ENCODE peak calls at places on chromosome 16, in nine cellular contexts. G is BE2C; C is cardiac muscle cell; Y is CD4-positive, alpha-beta T cell; O is fibroblast of lung; Z is astrocyte; Q is AG04450; E is neuronal stem cell; A is neural progenitor cell. I is an unnamed sample. For H3K9me3, the result is how much of the 10 kb centered on the place peaks cover.

GRCh38 chr16:518858-519257 is 8.7 kb upstream of the CAPN15 start:
- DNase-seq in G (no peak), C (no peak), Y (no peak), O (no peak), Z (no peak), Q (no peak), E (no peak), A (no peak), I (no peak)

GRCh38 chr16:88922114-88922825 is 54.7 kb downstream of the CBFA2T3 start:
- DNase-seq in G (peak), C (peak), Y (no peak), O (peak), Z (peak), Q (peak), E (no peak), A (peak), I (peak)

GRCh38 chr16:62665269-62665668 is 629.0 kb upstream of the CDH8 start:
- DNase-seq in G (no peak), C (no peak), Y (no peak), O (no peak), Z (no peak), Q (no peak), E (peak), A (peak), I (no peak)

GRCh38 chr16:53982631-53983042 is 278.7 kb downstream of the FTO start:
- DNase-seq in G (no peak), C (no peak), Y (no peak), O (no peak), Z (no peak), Q (no peak), E (no peak), A (no peak), I (no peak)

GRCh38 chr16:138049-138417 is 440 bp downstream of the NPRL3 start:
- DNase-seq in G (peak), C (peak), Y (peak), O (peak), Z (no peak), Q (no peak), E (peak), A (peak), I (peak)

GRCh38 chr16:70754371-70754770 is 46.6 kb downstream of the VAC14 start:
- DNase-seq in G (no peak), C (no peak), Y (no peak), O (no peak), Z (no peak), Q (no peak), E (no peak), A (no peak), I (peak)

GRCh38 chr16:51524555-51525373 is 373.7 kb upstream of the SALL1 start:
- DNase-seq in G (no peak), C (peak), Y (no peak), O (peak), Z (peak), Q (no peak), E (no peak), A (no peak), I (no peak)

GRCh38 chr16:46947900-46948547 is 25.4 kb downstream of the DNAJA2 start:
- DNase-seq in G (peak), C (peak), Y (no peak), O (peak), Z (peak), Q (no peak), E (peak), A (peak), I (no peak)

GRCh38 chr16:48300391-48300856 is 53.1 kb upstream of the ABCC11 start:
- DNase-seq in G (no peak), C (peak), Y (no peak), O (peak), Z (peak), Q (peak), E (no peak), A (no peak), I (no peak)

GRCh38 chr16:67800252-67801046 is 5.9 kb downstream of the RANBP10 start:
- DNase-seq in G (peak), C (no peak), Y (no peak), O (no peak), Z (no peak), Q (no peak), E (no peak), A (no peak), I (no peak)

GRCh38 chr16:19524356-19524865 is 669 bp downstream of the CCP110 start:
- DNase-seq in G (no peak), C (no peak), Y (no peak), O (no peak), Z (no peak), Q (no peak), E (peak), A (no peak), I (no peak)

GRCh38 chr16:69818811-69819587 is 56.9 kb downstream of the WWP2 start:
- DNase-seq in G (no peak), C (no peak), Y (no peak), O (no peak), Z (no peak), Q (no peak), E (no peak), A (peak), I (no peak)

GRCh38 chr16:16048904-16049582 is 99.6 kb downstream of the ABCC1 start:
- DNase-seq in G (peak), C (no peak), Y (no peak), O (no peak), Z (no peak), Q (no peak), E (no peak), A (no peak), I (no peak)

GRCh38 chr16:83206426-83206825 is 579.7 kb downstream of the CDH13 start:
- DNase-seq in G (no peak), C (peak), Y (no peak), O (peak), Z (peak), Q (no peak), E (no peak), A (no peak), I (no peak)

GRCh38 chr16:68229431-68230175 is 6.3 kb downstream of the ESRP2 start:
- DNase-seq in G (peak), C (peak), Y (peak), O (peak), Z (peak), Q (peak), E (no peak), A (peak), I (no peak)

GRCh38 chr16:85733155-85733838 is 17.6 kb downstream of the C16orf74 start:
- DNase-seq in G (no peak), C (peak), Y (no peak), O (no peak), Z (no peak), Q (no peak), E (no peak), A (no peak), I (no peak)

GRCh38 chr16:31853300-31853699 is 20.3 kb upstream of the ZNF267 start:
- DNase-seq in G (no peak), C (no peak), Y (no peak), O (no peak), Z (no peak), Q (no peak), E (no peak), A (no peak), I (no peak)

GRCh38 chr16:21957687-21958346 is 4.7 kb downstream of the UQCRC2 start:
- DNase-seq in G (no peak), C (no peak), Y (no peak), O (no peak), Z (no peak), Q (no peak), E (no peak), A (no peak), I (no peak)

GRCh38 chr16:23215435-23215834 is 32.9 kb downstream of the SCNN1G start:
- DNase-seq in G (no peak), C (no peak), Y (no peak), O (no peak), Z (no peak), Q (no peak), E (no peak), A (no peak), I (no peak)

GRCh38 chr16:80500116-80500859 is 40.5 kb upstream of the DYNLRB2 start:
- DNase-seq in G (no peak), C (no peak), Y (no peak), O (no peak), Z (no peak), Q (no peak), E (no peak), A (no peak), I (no peak)

GRCh38 chr16:67349172-67349571 is 22.6 kb downstream of the LRRC36 start:
- DNase-seq in G (no peak), C (peak), Y (no peak), O (peak), Z (peak), Q (no peak), E (no peak), A (no peak), I (no peak)

GRCh38 chr16:28878083-28878926 is at the start of gene ATP2A1:
- DNase-seq in G (no peak), C (no peak), Y (no peak), O (no peak), Z (no peak), Q (no peak), E (no peak), A (no peak), I (no peak)

GRCh38 chr16:80994451-80994850 is 12.2 kb downstream of the CMC2 start:
- DNase-seq in G (no peak), C (peak), Y (no peak), O (peak), Z (peak), Q (no peak), E (no peak), A (no peak), I (no peak)

GRCh38 chr16:77322757-77323156 is 112.1 kb downstream of the ADAMTS18 start:
- DNase-seq in G (no peak), C (no peak), Y (no peak), O (no peak), Z (no peak), Q (no peak), E (no peak), A (no peak), I (no peak)

GRCh38 chr16:54932737-54933254 is 2.1 kb downstream of the IRX5 start:
- DNase-seq in G (no peak), C (no peak), Y (no peak), O (peak), Z (no peak), Q (no peak), E (peak), A (peak), I (peak)

GRCh38 chr16:82671743-82672142 is 45.0 kb downstream of the CDH13 start:
- DNase-seq in G (no peak), C (no peak), Y (no peak), O (no peak), Z (no peak), Q (no peak), E (no peak), A (peak), I (no peak)

GRCh38 chr16:84985079-84986065 is 26.0 kb downstream of the ZDHHC7 start:
- DNase-seq in G (no peak), C (peak), Y (no peak), O (peak), Z (peak), Q (peak), E (no peak), A (no peak), I (no peak)

GRCh38 chr16:62035115-62036092 is 834 bp downstream of the CDH8 start:
- DNase-seq in G (no peak), C (no peak), Y (no peak), O (no peak), Z (no peak), Q (no peak), E (peak), A (peak), I (no peak)

GRCh38 chr16:68480084-68480995 is 32.0 kb upstream of the SMPD3 start:
- DNase-seq in G (no peak), C (no peak), Y (no peak), O (no peak), Z (no peak), Q (no peak), E (no peak), A (no peak), I (no peak)

GRCh38 chr16:56645838-56646237 is 5.8 kb upstream of the MT1B start:
- DNase-seq in G (no peak), C (no peak), Y (no peak), O (no peak), Z (no peak), Q (no peak), E (no peak), A (no peak), I (no peak)

GRCh38 chr16:64826374-64826773 is 295.5 kb downstream of the CDH11 start:
- DNase-seq in G (no peak), C (peak), Y (no peak), O (peak), Z (peak), Q (no peak), E (no peak), A (no peak), I (no peak)

GRCh38 chr16:64823676-64824075 is 298.2 kb downstream of the CDH11 start:
- DNase-seq in G (no peak), C (no peak), Y (no peak), O (no peak), Z (no peak), Q (no peak), E (no peak), A (no peak), I (no peak)
- H3K9me3 ChIP-seq in G (under half), C (under half), Y (under half), O (under half), Z (under half), Q (under half), E (under half), A (under half), I (under half)

DNA sequence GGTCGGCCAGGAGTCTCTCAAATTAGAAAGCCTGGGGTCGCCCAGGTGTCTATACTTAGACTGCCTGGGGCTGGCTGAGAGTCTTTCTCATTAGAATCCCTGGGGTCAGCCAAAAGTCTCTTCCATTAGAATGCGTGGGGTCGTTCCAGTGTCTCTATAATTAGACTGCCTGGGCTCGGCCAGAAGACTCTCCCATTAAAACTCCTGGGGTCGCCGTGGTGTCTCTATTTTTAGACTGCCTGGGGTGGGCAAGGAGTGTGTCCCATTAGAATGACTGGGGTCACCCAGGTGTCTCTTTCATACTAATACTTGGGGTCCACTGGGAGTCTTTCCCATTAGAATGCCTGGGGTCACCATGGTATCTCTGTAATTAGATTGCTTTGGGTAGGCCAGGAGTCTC is 2227.7 kb downstream of the TP53TG3F start:
- DNase-seq in G (no peak), C (no peak), Y (no peak), O (no peak), Z (no peak), Q (no peak), E (no peak), A (no peak), I (no peak)
- H3K9me3 ChIP-seq in G (under half), C (under half), Y (half or more), O (under half), Z (under half), Q (under half), E (under half), A (under half), I (under half)

GRCh38 chr16:35741546-35741945 is 2282.1 kb downstream of the TP53TG3F start:
- DNase-seq in G (no peak), C (no peak), Y (no peak), O (no peak), Z (no peak), Q (no peak), E (no peak), A (no peak), I (no peak)
- H3K9me3 ChIP-seq in G (under half), C (under half), Y (under half), O (under half), Z (under half), Q (under half), E (under half), A (under half), I (under half)

GRCh38 chr16:10343124-10343760 is 42.6 kb upstream of the ATF7IP2 start:
- DNase-seq in G (no peak), C (no peak), Y (no peak), O (no peak), Z (no peak), Q (no peak), E (no peak), A (no peak), I (no peak)
- H3K9me3 ChIP-seq in G (under half), C (under half), Y (under half), O (under half), Z (under half), Q (under half), E (under half), A (under half), I (under half)

GRCh38 chr16:3413730-3414379 is 12.8 kb downstream of the ZNF174 start:
- DNase-seq in G (peak), C (peak), Y (no peak), O (peak), Z (no peak), Q (no peak), E (no peak), A (no peak), I (no peak)

DNA sequence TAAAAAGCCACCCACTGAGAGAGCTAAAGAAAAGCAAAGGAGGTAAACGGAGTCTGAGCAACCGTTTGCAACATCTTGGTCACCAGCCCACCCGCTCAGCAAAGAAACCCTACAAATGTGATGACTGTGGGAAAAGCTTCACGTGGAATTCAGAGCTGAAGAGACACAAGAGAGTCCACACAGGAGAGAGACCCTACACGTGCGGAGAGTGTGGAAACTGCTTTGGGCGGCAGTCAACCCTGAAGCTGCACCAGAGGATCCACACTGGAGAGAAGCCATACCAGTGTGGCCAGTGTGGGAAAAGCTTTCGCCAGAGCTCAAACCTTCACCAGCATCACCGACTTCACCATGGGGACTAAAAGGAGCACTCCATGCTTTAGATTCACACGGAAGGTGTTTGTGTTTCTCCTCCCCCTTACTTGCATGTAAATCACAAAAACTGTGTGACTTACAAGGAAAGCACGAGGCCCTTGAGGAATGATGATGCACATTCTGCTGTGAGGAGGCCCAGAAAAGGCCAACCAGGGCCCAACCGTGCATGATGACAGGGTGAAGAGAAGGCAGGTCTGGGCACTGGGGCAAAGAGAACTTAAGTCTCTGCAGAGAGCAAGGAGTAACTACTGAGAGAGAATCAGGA is 7.7 kb downstream of the ZNF174 start:
- DNase-seq in G (no peak), C (no peak), Y (no peak), O (no peak), Z (no peak), Q (no peak), E (no peak), A (no peak), I (no peak)
- H3K9me3 ChIP-seq in G (under half), C (under half), Y (half or more), O (under half), Z (half or more), Q (half or more), E (half or more), A (under half), I (under half)